ENCODE peak calls at places on chromosomes 4 and X, in seven cellular contexts. P is T-helper 2 cell; B is transverse colon; L is stimulated activated CD4-positive, alpha-beta T cell treated with anti-CD3 and anti-CD28 coated beads, Interleukin-12 subunit alpha, Interleukin-12 subunit beta, amount 100 ng/mL, for 24 hours; E is AG09309; Q is H9; T is anterior cingulate cortex. R is an unnamed sample.

GRCh38 chr4:108637856-108638255 is 12.5 kb upstream of the OSTC start:
- DNase-seq in P (no peak), B (no peak), L (no peak), E (no peak), Q (no peak), T (no peak), R (no peak)

GRCh38 chr4:2142630-2143427 is 83.7 kb downstream of the NAT8L start:
- DNase-seq in P (no peak), B (no peak), L (no peak), E (no peak), Q (no peak), T (no peak), R (no peak)

GRCh38 chrX:74119016-74119910 is 184.7 kb upstream of the ZCCHC13 start:
- DNase-seq in P (no peak), B (no peak), L (no peak), E (no peak), Q (no peak), T (no peak), R (no peak)

GRCh38 chr4:22987861-22988260 is 295.1 kb downstream of the GBA3 start:
- DNase-seq in P (no peak), B (no peak), L (no peak), E (no peak), Q (no peak), T (no peak), R (no peak)

GRCh38 chrX:68894513-68895338 is 65.9 kb downstream of the EFNB1 start:
- DNase-seq in P (no peak), B (peak; percentile 65), L (no peak), E (no peak), Q (peak; percentile 46), T (peak; percentile 47), R (peak; percentile 69)

GRCh38 chrX:13569479-13570244 is at the start of gene EGFL6:
- DNase-seq in P (no peak), B (no peak), L (no peak), E (no peak), Q (peak; percentile 32), T (no peak), R (no peak)

GRCh38 chrX:39309721-39310152 is 508.5 kb downstream of the MID1IP1 start:
- DNase-seq in P (peak; percentile 35), B (no peak), L (no peak), E (no peak), Q (no peak), T (no peak), R (peak; percentile 64)

GRCh38 chr4:52841707-52842456 is 20.2 kb upstream of the RASL11B start:
- DNase-seq in P (no peak), B (no peak), L (no peak), E (no peak), Q (no peak), T (peak; percentile 60), R (no peak)

GRCh38 chrX:69493193-69493592 is 10.9 kb upstream of the NALF2 start:
- DNase-seq in P (no peak), B (peak; percentile 22), L (no peak), E (no peak), Q (peak; percentile 61), T (no peak), R (no peak)

GRCh38 chrX:10769696-10770619 is 149.6 kb upstream of the MID1 start:
- DNase-seq in P (no peak), B (no peak), L (no peak), E (no peak), Q (no peak), T (no peak), R (no peak)

GRCh38 chr4:47490550-47490949 is 5.5 kb downstream of the ATP10D start:
- DNase-seq in P (no peak), B (no peak), L (peak; percentile 5), E (no peak), Q (peak; percentile 53), T (no peak), R (no peak)

GRCh38 chrX:15087747-15088146 is 182.1 kb downstream of the ASB9 start:
- DNase-seq in P (no peak), B (no peak), L (no peak), E (no peak), Q (no peak), T (no peak), R (no peak)

GRCh38 chr4:138334346-138335016 is 92.3 kb upstream of the SLC7A11 start:
- DNase-seq in P (no peak), B (peak; percentile 46), L (no peak), E (no peak), Q (no peak), T (no peak), R (no peak)

GRCh38 chr4:102569200-102569599 is 68.0 kb downstream of the NFKB1 start:
- DNase-seq in P (no peak), B (no peak), L (no peak), E (peak; percentile 13), Q (no peak), T (no peak), R (no peak)

GRCh38 chr4:102574317-102574716 is 73.2 kb downstream of the NFKB1 start:
- DNase-seq in P (no peak), B (no peak), L (no peak), E (no peak), Q (no peak), T (no peak), R (no peak)

GRCh38 chr4:73257242-73257994 is 1.2 kb downstream of the ANKRD17 start:
- DNase-seq in P (peak; percentile 40), B (peak; percentile 85), L (peak; percentile 17), E (peak; percentile 63), Q (peak; percentile 44), T (peak; percentile 40), R (peak; percentile 64)

GRCh38 chr4:54322817-54323417 is 93.8 kb downstream of the PDGFRA start:
- DNase-seq in P (peak; percentile 11), B (peak; percentile 67), L (peak; percentile 7), E (peak; percentile 10), Q (peak; percentile 85), T (peak; percentile 15), R (peak; percentile 55)

GRCh38 chr4:153507679-153508073 is 41.5 kb downstream of the TMEM131L start:
- DNase-seq in P (no peak), B (no peak), L (no peak), E (no peak), Q (no peak), T (no peak), R (no peak)

GRCh38 chrX:30280428-30280827 is 28.8 kb downstream of the NR0B1 start:
- DNase-seq in P (no peak), B (no peak), L (no peak), E (no peak), Q (no peak), T (no peak), R (no peak)

GRCh38 chrX:142040906-142041305 is 137.2 kb downstream of the MAGEC1 start:
- DNase-seq in P (no peak), B (no peak), L (no peak), E (no peak), Q (no peak), T (no peak), R (no peak)

R was measured in uterus.